ENCODE peak calls at places on chromosomes 5 and 9, in five cellular contexts. G is tibial artery; P is CD4-positive, alpha-beta memory T cell; V is SJSA1; C is A549. O is an unnamed sample. For H3K4me1, the result is how much of the 10 kb centered on the place peaks cover.

GRCh38 chr9:134360897-134361296 is 34.6 kb downstream of the RXRA start:
- DNase-seq in G (peak), V (no peak), P (no peak), C (no peak), O (no peak)

GRCh38 chr9:136133191-136133958 is 14.7 kb upstream of the TMEM250 start:
- DNase-seq in V (no peak), C (peak), P (no peak), G (no peak), O (no peak)

GRCh38 chr9:112188884-112189283 is 13.8 kb upstream of the SUSD1 start:
- DNase-seq in G (no peak), V (no peak), P (no peak), C (no peak), O (no peak)

GRCh38 chr9:4769321-4770080 is 23.2 kb upstream of the RCL1 start:
- DNase-seq in P (no peak), G (no peak), C (no peak), V (no peak), O (no peak)

GRCh38 chr5:141926434-141926833 is 2.8 kb downstream of the DELE1 start:
- DNase-seq in C (no peak), V (no peak), G (no peak), P (no peak), O (no peak)

GRCh38 chr5:66891184-66891925 is 295.2 kb downstream of the MAST4 start:
- DNase-seq in C (no peak), P (no peak), G (no peak), V (no peak), O (no peak)

GRCh38 chr9:128554155-128554862 is 1.9 kb downstream of the SPTAN1 start:
- DNase-seq in G (peak), V (peak), C (peak), P (no peak), O (peak)

GRCh38 chr5:107337281-107337680 is 333.5 kb downstream of the EFNA5 start:
- DNase-seq in P (no peak), V (no peak), C (no peak), G (no peak), O (no peak)

GRCh38 chr5:66769839-66770617 is 173.8 kb downstream of the MAST4 start:
- DNase-seq in V (no peak), C (no peak), P (no peak), G (no peak), O (no peak)

GRCh38 chr9:92140074-92140753 is 25.0 kb upstream of the SPTLC1 start:
- DNase-seq in V (peak), P (peak), C (peak), G (peak), O (peak)

GRCh38 chr9:115514454-115514853 is 396.5 kb upstream of the TNC start:
- DNase-seq in G (no peak), P (no peak), C (no peak), V (no peak), O (no peak)

GRCh38 chr5:141958773-141959172 is 771 bp upstream of the PCDH12 start:
- DNase-seq in C (no peak), P (no peak), V (no peak), G (no peak), O (no peak)

GRCh38 chr9:129838707-129839259 is 3.5 kb downstream of the USP20 start:
- DNase-seq in C (no peak), P (no peak), G (no peak), V (no peak), O (no peak)

GRCh38 chr9:15468113-15468512 is 42.7 kb downstream of the PSIP1 start:
- DNase-seq in C (no peak), V (no peak), G (no peak), P (no peak), O (no peak)

GRCh38 chr9:93346240-93347112 is 105.0 kb upstream of the FAM120A start:
- DNase-seq in C (no peak), V (no peak), G (no peak), P (no peak), O (no peak)
- H3K4me3 ChIP-seq in C (no peak), V (no peak), G (peak), P (no peak), O (no peak)

DNA sequence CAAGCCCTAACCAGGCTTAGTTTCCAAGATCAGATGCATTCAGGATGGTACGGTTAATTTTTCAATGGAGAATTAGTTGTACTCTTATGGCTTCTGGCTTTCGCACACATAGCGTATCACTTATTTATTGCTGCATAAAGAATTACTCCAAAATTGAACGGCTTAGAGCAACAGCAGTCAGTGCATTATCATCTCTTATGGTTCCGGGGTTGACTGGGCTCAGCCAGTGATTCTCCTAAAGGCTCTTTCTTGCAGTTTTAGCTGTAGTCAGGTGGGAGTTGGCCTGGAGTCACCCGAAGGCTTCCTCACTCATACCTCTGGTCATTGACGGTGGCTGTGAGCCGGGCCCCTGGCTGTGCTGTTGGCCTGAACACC is 595 bp upstream of the GRHPR start:
- DNase-seq in V (no peak), G (no peak), C (no peak), P (no peak), O (no peak)
- H3K4me1 ChIP-seq in V (under half), G (under half), C (under half), P (under half), O (under half)

DNA sequence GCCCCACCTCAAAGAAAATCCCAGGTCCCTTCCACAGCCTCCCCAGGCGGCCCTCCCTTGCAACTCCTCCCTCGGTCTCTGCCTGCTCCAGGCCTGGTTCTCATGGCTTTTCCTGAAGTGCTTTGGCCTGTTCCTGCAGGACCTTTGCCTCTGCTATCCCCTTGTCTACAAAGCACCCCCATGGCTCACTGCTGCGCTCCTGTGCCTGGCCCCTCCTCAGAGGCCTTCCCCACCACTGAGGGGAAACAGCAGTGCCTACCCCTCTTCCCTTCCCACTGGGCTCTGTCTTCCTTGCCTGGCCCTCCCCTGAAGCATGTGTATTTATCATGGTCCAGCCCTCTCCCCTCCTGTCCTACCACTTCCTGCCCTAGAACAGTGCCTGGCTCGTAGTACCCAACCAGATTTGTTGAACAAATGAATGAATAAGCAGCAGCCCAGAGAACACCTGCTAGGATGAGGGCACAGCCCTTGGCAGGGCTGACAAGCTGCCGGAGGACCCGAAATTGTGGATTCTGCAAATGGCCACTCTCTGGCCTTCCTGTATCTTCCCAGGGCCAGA is 68.6 kb upstream of the LRRTM2 start:
- DNase-seq in V (no peak), G (no peak), P (no peak), C (no peak), O (no peak)
- H3K27ac ChIP-seq in V (no peak), G (no peak), P (no peak), C (no peak), O (no peak)

DNA sequence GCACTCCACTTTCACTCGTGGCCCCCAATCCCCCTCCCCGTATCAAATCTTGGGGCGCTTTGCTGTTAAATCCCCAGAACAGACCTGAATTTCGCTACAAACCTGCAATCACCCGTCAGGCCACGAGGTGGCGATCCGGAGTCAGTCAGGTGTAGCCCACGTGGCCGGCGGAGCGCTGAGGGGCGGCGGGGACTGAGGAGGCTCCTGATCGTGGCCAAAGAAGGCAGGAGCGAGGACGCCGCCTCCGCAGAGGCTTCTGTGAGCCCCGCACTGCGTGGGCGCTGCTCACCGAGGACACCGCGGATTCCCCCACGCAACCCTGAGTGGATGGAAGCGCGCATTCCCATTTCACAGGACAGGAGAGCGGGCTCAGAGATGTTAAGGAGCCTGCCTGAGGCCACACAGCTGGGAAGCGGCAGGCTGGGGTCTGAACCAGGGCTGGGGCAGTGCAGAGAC is 91.6 kb downstream of the LMX1B start:
- DNase-seq in V (peak), G (peak), C (peak), P (peak), O (peak)
- H3K4me3 ChIP-seq in V (no peak), G (peak), C (peak), P (no peak), O (no peak)

GRCh38 chr9:16830806-16831205 is 39.7 kb downstream of the BNC2 start:
- DNase-seq in V (no peak), C (no peak), G (no peak), P (no peak), O (no peak)
- H3K4me1 ChIP-seq in V (under half), C (under half), G (under half), P (under half), O (under half)

DNA sequence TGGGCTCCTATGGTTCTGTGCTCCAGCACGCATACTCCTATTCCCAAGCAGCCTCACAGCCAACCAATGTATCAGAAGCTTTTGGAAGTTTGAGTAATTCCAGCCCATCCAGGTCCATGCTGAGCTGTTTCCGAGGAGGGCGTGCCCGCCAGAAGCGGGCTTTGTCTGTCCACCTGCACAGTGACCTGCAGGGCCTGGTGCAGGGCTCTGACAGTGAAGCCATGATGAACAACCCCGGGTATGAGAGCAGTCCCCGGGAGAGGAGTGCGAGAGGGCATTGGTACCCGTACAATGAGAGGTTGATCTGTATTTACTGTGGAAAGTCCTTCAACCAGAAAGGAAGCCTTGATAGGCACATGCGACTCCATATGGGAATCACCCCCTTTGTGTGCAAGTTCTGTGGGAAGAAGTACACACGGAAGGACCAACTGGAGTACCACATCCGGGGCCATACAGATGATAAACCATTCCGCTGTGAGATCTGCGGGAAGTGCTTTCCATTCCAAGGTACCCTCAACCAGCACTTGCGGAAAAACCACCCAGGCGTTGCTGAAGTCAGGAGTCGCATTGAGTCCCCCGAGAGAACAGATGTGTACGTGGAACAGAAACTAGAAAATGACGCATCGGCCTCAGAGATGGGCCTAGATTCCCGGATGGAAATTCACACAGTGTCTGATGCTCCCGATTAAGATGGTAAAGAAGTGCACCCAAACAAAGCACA is 19.9 kb downstream of the ZBTB34 start:
- DNase-seq in V (no peak), P (no peak), C (no peak), G (no peak), O (no peak)
- H3K27ac ChIP-seq in V (no peak), P (no peak), C (no peak), G (no peak), O (no peak)

GRCh38 chr5:173735171-173735570 is 118.7 kb upstream of the BOD1 start:
- DNase-seq in V (no peak), C (no peak), G (no peak), P (no peak), O (no peak)
- H3K4me3 ChIP-seq in V (no peak), C (no peak), G (no peak), P (no peak), O (no peak)

GRCh38 chr5:146199216-146199815 is 4.1 kb upstream of the RBM27 start:
- DNase-seq in V (no peak), P (no peak), C (no peak), G (no peak), O (no peak)
- H3K4me1 ChIP-seq in V (under half), P (under half), C (under half), G (under half), O (under half)

O was measured in CD8-positive, alpha-beta memory T cell.